ENCODE peak calls at places on chromosomes 12 and 14, in four cellular contexts. One of them, this sample, is unnamed.

GRCh38 chr12:132287391-132288238 is 41.8 kb downstream of the GALNT9 start:
- DNase-seq in colonic mucosa: no peak
- DNase-seq in neural progenitor cell: no peak
- DNase-seq in tibial artery: no peak
- DNase-seq in this sample: peak

GRCh38 chr12:131407221-131408035 is 303.5 kb upstream of the SFSWAP start:
- DNase-seq in colonic mucosa: no peak
- DNase-seq in neural progenitor cell: no peak
- DNase-seq in tibial artery: no peak
- DNase-seq in this sample: no peak

GRCh38 chr12:89499857-89500256 is 24.7 kb downstream of the GALNT4 start:
- DNase-seq in colonic mucosa: no peak
- DNase-seq in tibial artery: no peak
- DNase-seq in neural progenitor cell: no peak
- DNase-seq in this sample: no peak

GRCh38 chr14:69335421-69335820 is 62.7 kb downstream of the ERH start:
- DNase-seq in tibial artery: no peak
- DNase-seq in colonic mucosa: no peak
- DNase-seq in neural progenitor cell: no peak
- DNase-seq in this sample: no peak

GRCh38 chr14:37594238-37594915 is 672 bp downstream of the FOXA1 start:
- DNase-seq in colonic mucosa: peak
- DNase-seq in tibial artery: no peak
- DNase-seq in neural progenitor cell: peak
- DNase-seq in this sample: no peak

GRCh38 chr12:85823436-85824179 is 12.6 kb downstream of the RASSF9 start:
- DNase-seq in tibial artery: no peak
- DNase-seq in colonic mucosa: no peak
- DNase-seq in neural progenitor cell: no peak
- DNase-seq in this sample: no peak

GRCh38 chr12:120534703-120535655 is 823 bp downstream of the RNF10 start:
- DNase-seq in tibial artery: peak
- DNase-seq in neural progenitor cell: peak
- DNase-seq in colonic mucosa: peak
- DNase-seq in this sample: peak

GRCh38 chr12:68887641-68888040 is 45.3 kb downstream of the CPM start:
- DNase-seq in neural progenitor cell: no peak
- DNase-seq in colonic mucosa: no peak
- DNase-seq in tibial artery: no peak
- DNase-seq in this sample: no peak

GRCh38 chr12:44507471-44507870 is 368.6 kb downstream of the NELL2 start:
- DNase-seq in colonic mucosa: no peak
- DNase-seq in tibial artery: no peak
- DNase-seq in neural progenitor cell: no peak
- DNase-seq in this sample: no peak

GRCh38 chr14:51981218-51981854 is 8.0 kb upstream of the RTRAF start:
- DNase-seq in colonic mucosa: no peak
- DNase-seq in neural progenitor cell: no peak
- DNase-seq in tibial artery: no peak
- DNase-seq in this sample: no peak

GRCh38 chr14:24231263-24232120 is 675 bp downstream of the NEDD8 start:
- DNase-seq in neural progenitor cell: no peak
- DNase-seq in colonic mucosa: no peak
- DNase-seq in tibial artery: peak
- DNase-seq in this sample: no peak

GRCh38 chr12:53761306-53761705 is 9.5 kb upstream of the CISTR start:
- DNase-seq in colonic mucosa: no peak
- DNase-seq in tibial artery: no peak
- DNase-seq in neural progenitor cell: no peak
- DNase-seq in this sample: no peak

GRCh38 chr14:100547633-100548294 is 39.5 kb downstream of the BEGAIN start:
- DNase-seq in tibial artery: peak
- DNase-seq in colonic mucosa: peak
- DNase-seq in neural progenitor cell: no peak
- DNase-seq in this sample: peak

GRCh38 chr12:3201741-3202500 is 124.7 kb downstream of the TSPAN9 start:
- DNase-seq in neural progenitor cell: no peak
- DNase-seq in colonic mucosa: no peak
- DNase-seq in tibial artery: no peak
- DNase-seq in this sample: no peak

GRCh38 chr14:52913271-52913670 is 37.6 kb downstream of the FERMT2 start:
- DNase-seq in tibial artery: no peak
- DNase-seq in neural progenitor cell: no peak
- DNase-seq in colonic mucosa: no peak
- DNase-seq in this sample: no peak

GRCh38 chr12:130192667-130193345 is 30.5 kb downstream of the FZD10 start:
- DNase-seq in neural progenitor cell: peak
- DNase-seq in colonic mucosa: no peak
- DNase-seq in tibial artery: no peak
- DNase-seq in this sample: no peak

GRCh38 chr14:86012391-86012790 is 482.4 kb downstream of the FLRT2 start:
- DNase-seq in colonic mucosa: no peak
- DNase-seq in tibial artery: no peak
- DNase-seq in neural progenitor cell: peak
- DNase-seq in this sample: no peak

GRCh38 chr12:51323966-51324895 is at the start of gene BIN2:
- DNase-seq in tibial artery: peak
- DNase-seq in neural progenitor cell: no peak
- DNase-seq in colonic mucosa: no peak
- DNase-seq in this sample: peak

DNA sequence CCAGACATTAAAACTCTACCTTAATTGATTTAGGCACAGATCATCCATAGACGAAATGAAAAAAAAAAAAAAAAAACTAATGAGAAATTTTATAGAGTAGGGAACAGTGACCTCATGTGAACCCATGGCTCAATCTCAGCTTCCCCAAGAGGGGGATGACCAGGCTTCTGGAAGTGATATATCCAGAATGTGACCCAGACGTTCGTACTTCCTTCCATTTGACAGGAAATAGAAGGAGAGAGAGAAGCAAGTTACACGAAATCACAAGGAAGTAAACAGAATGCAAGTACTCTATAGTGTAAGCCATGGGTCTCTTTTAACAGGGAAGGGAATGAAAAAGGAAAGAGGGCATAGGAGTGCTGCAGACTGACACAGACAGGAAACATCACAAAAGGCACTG is 10.1 kb downstream of the FOXN3 start:
- DNase-seq in neural progenitor cell: no peak
- DNase-seq in colonic mucosa: no peak
- DNase-seq in tibial artery: no peak
- DNase-seq in this sample: no peak
- H3K27ac ChIP-seq in neural progenitor cell: no peak
- H3K27ac ChIP-seq in colonic mucosa: peak
- H3K27ac ChIP-seq in tibial artery: peak
- H3K27ac ChIP-seq in this sample: no peak

GRCh38 chr12:118375348-118375747 is 1.0 kb upstream of the SUDS3 start:
- DNase-seq in tibial artery: no peak
- DNase-seq in colonic mucosa: no peak
- DNase-seq in neural progenitor cell: no peak
- DNase-seq in this sample: no peak
- H3K27ac ChIP-seq in tibial artery: peak
- H3K27ac ChIP-seq in colonic mucosa: peak
- H3K27ac ChIP-seq in neural progenitor cell: no peak
- H3K27ac ChIP-seq in this sample: peak

GRCh38 chr12:56146492-56147460 is 5.6 kb upstream of the MYL6B start:
- DNase-seq in tibial artery: no peak
- DNase-seq in neural progenitor cell: no peak
- DNase-seq in colonic mucosa: peak
- DNase-seq in this sample: no peak
- H3K27ac ChIP-seq in tibial artery: no peak
- H3K27ac ChIP-seq in neural progenitor cell: peak
- H3K27ac ChIP-seq in colonic mucosa: peak
- H3K27ac ChIP-seq in this sample: no peak

DNA sequence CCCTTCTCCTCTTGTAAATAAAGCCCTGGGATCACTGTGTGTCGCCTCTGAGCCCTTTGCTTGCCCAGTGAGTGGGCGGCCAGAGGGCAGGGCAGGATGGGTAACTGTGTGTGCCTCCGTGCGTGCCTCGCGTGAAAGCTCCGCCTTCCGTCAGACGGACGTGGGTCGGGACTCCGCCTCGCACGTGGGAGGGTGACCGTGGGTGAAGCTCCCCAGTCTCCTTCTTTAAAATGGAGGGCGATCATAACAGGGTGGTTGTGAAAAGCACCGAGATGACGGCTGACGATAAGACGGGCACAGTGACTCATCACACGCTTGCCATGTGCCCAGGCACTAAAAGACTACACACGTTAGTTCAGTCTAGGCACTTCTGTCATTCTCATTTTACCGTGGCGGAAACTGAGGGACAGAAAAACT is 9.2 kb downstream of the PHB2 start:
- DNase-seq in colonic mucosa: peak
- DNase-seq in tibial artery: peak
- DNase-seq in neural progenitor cell: no peak
- DNase-seq in this sample: peak
- H3K27ac ChIP-seq in colonic mucosa: peak
- H3K27ac ChIP-seq in tibial artery: peak
- H3K27ac ChIP-seq in neural progenitor cell: no peak
- H3K27ac ChIP-seq in this sample: peak

GRCh38 chr12:106645074-106645421 is 62.2 kb downstream of the RFX4 start:
- DNase-seq in tibial artery: no peak
- DNase-seq in colonic mucosa: peak
- DNase-seq in neural progenitor cell: no peak
- DNase-seq in this sample: peak
- H3K27ac ChIP-seq in tibial artery: no peak
- H3K27ac ChIP-seq in colonic mucosa: no peak
- H3K27ac ChIP-seq in neural progenitor cell: no peak
- H3K27ac ChIP-seq in this sample: no peak

GRCh38 chr12:11754256-11754655 is 104.8 kb downstream of the ETV6 start:
- DNase-seq in tibial artery: no peak
- DNase-seq in neural progenitor cell: no peak
- DNase-seq in colonic mucosa: no peak
- DNase-seq in this sample: no peak

GRCh38 chr12:11755311-11755930 is 105.9 kb downstream of the ETV6 start:
- DNase-seq in neural progenitor cell: no peak
- DNase-seq in tibial artery: no peak
- DNase-seq in colonic mucosa: no peak
- DNase-seq in this sample: no peak

GRCh38 chr12:11753151-11753501 is 103.7 kb downstream of the ETV6 start:
- DNase-seq in tibial artery: no peak
- DNase-seq in colonic mucosa: no peak
- DNase-seq in neural progenitor cell: no peak
- DNase-seq in this sample: no peak

GRCh38 chr12:11752403-11753150 is 103.1 kb downstream of the ETV6 start:
- DNase-seq in colonic mucosa: no peak
- DNase-seq in tibial artery: no peak
- DNase-seq in neural progenitor cell: no peak
- DNase-seq in this sample: no peak

GRCh38 chr12:11753826-11754225 is 104.4 kb downstream of the ETV6 start:
- DNase-seq in neural progenitor cell: no peak
- DNase-seq in tibial artery: no peak
- DNase-seq in colonic mucosa: no peak
- DNase-seq in this sample: no peak
- H3K27ac ChIP-seq in neural progenitor cell: no peak
- H3K27ac ChIP-seq in tibial artery: peak
- H3K27ac ChIP-seq in colonic mucosa: peak
- H3K27ac ChIP-seq in this sample: no peak

GRCh38 chr12:62931481-62931880 is 3.5 kb downstream of the PPM1H start:
- DNase-seq in colonic mucosa: no peak
- DNase-seq in tibial artery: no peak
- DNase-seq in neural progenitor cell: no peak
- DNase-seq in this sample: no peak
- H3K27ac ChIP-seq in colonic mucosa: no peak
- H3K27ac ChIP-seq in tibial artery: no peak
- H3K27ac ChIP-seq in neural progenitor cell: no peak
- H3K27ac ChIP-seq in this sample: no peak